ENCODE peak calls at places on chromosomes 13 and 19, in eight cellular contexts. One of them, this sample, is unnamed.

GRCh38 chr13:98094678-98095266 is 48.1 kb upstream of the FARP1 start:
- DNase-seq in neural progenitor cell: no peak
- DNase-seq in kidney: no peak
- DNase-seq in GM23338: no peak
- DNase-seq in Panc1: no peak
- DNase-seq in left ventricle myocardium inferior: no peak
- DNase-seq in breast epithelium: no peak
- DNase-seq in mucosa of descending colon: no peak
- DNase-seq in this sample: no peak

GRCh38 chr13:110023729-110024645 is 237.6 kb upstream of the IRS2 start:
- DNase-seq in neural progenitor cell: peak; percentile 35
- DNase-seq in kidney: no peak
- DNase-seq in GM23338: no peak
- DNase-seq in Panc1: no peak
- DNase-seq in left ventricle myocardium inferior: peak; percentile 45
- DNase-seq in breast epithelium: no peak
- DNase-seq in mucosa of descending colon: no peak
- DNase-seq in this sample: no peak

GRCh38 chr13:39616087-39616694 is 13.2 kb upstream of the LHFPL6 start:
- DNase-seq in neural progenitor cell: peak; percentile 84
- DNase-seq in kidney: no peak
- DNase-seq in GM23338: peak; percentile 90
- DNase-seq in Panc1: no peak
- DNase-seq in left ventricle myocardium inferior: no peak
- DNase-seq in breast epithelium: peak; percentile 21
- DNase-seq in mucosa of descending colon: no peak
- DNase-seq in this sample: no peak

GRCh38 chr19:55014714-55015113 is 23.4 kb downstream of the GP6 start:
- DNase-seq in neural progenitor cell: no peak
- DNase-seq in kidney: peak; percentile 76
- DNase-seq in GM23338: no peak
- DNase-seq in Panc1: no peak
- DNase-seq in left ventricle myocardium inferior: peak; percentile 18
- DNase-seq in breast epithelium: no peak
- DNase-seq in mucosa of descending colon: no peak
- DNase-seq in this sample: no peak

GRCh38 chr19:49879243-49879960 is 1.9 kb downstream of the TBC1D17 start:
- DNase-seq in neural progenitor cell: no peak
- DNase-seq in kidney: no peak
- DNase-seq in GM23338: no peak
- DNase-seq in Panc1: no peak
- DNase-seq in left ventricle myocardium inferior: no peak
- DNase-seq in breast epithelium: no peak
- DNase-seq in mucosa of descending colon: no peak
- DNase-seq in this sample: no peak

GRCh38 chr13:97875911-97876310 is 77.6 kb upstream of the IPO5 start:
- DNase-seq in neural progenitor cell: no peak
- DNase-seq in kidney: no peak
- DNase-seq in GM23338: peak; percentile 3
- DNase-seq in Panc1: no peak
- DNase-seq in left ventricle myocardium inferior: no peak
- DNase-seq in breast epithelium: no peak
- DNase-seq in mucosa of descending colon: no peak
- DNase-seq in this sample: no peak

GRCh38 chr13:33639640-33640080 is 178.3 kb upstream of the RFC3 start:
- DNase-seq in neural progenitor cell: no peak
- DNase-seq in kidney: no peak
- DNase-seq in GM23338: no peak
- DNase-seq in Panc1: no peak
- DNase-seq in left ventricle myocardium inferior: no peak
- DNase-seq in breast epithelium: no peak
- DNase-seq in mucosa of descending colon: no peak
- DNase-seq in this sample: no peak

GRCh38 chr19:51573331-51573730 is 2.2 kb downstream of the ZNF175 start:
- DNase-seq in neural progenitor cell: no peak
- DNase-seq in kidney: no peak
- DNase-seq in GM23338: no peak
- DNase-seq in Panc1: no peak
- DNase-seq in left ventricle myocardium inferior: no peak
- DNase-seq in breast epithelium: no peak
- DNase-seq in mucosa of descending colon: no peak
- DNase-seq in this sample: no peak

GRCh38 chr13:107518292-107518691 is 697.0 kb downstream of the LIG4 start:
- DNase-seq in neural progenitor cell: peak; percentile 7
- DNase-seq in kidney: no peak
- DNase-seq in GM23338: peak; percentile 11
- DNase-seq in Panc1: no peak
- DNase-seq in left ventricle myocardium inferior: no peak
- DNase-seq in breast epithelium: no peak
- DNase-seq in mucosa of descending colon: no peak
- DNase-seq in this sample: no peak

GRCh38 chr19:883661-884211 is 9.3 kb downstream of the MED16 start:
- DNase-seq in neural progenitor cell: no peak
- DNase-seq in kidney: peak; percentile 90
- DNase-seq in GM23338: no peak
- DNase-seq in Panc1: no peak
- DNase-seq in left ventricle myocardium inferior: no peak
- DNase-seq in breast epithelium: no peak
- DNase-seq in mucosa of descending colon: no peak
- DNase-seq in this sample: no peak

GRCh38 chr13:87524775-87525174 is 146.4 kb upstream of the SLITRK5 start:
- DNase-seq in neural progenitor cell: no peak
- DNase-seq in kidney: no peak
- DNase-seq in GM23338: no peak
- DNase-seq in Panc1: no peak
- DNase-seq in left ventricle myocardium inferior: no peak
- DNase-seq in breast epithelium: no peak
- DNase-seq in mucosa of descending colon: no peak
- DNase-seq in this sample: no peak

GRCh38 chr13:43085545-43085944 is 62.2 kb downstream of the DNAJC15 start:
- DNase-seq in neural progenitor cell: no peak
- DNase-seq in kidney: no peak
- DNase-seq in GM23338: peak; percentile 43
- DNase-seq in Panc1: peak; percentile 0
- DNase-seq in left ventricle myocardium inferior: no peak
- DNase-seq in breast epithelium: no peak
- DNase-seq in mucosa of descending colon: no peak
- DNase-seq in this sample: no peak

GRCh38 chr13:94020833-94021232 is 458.6 kb downstream of the DCT start:
- DNase-seq in neural progenitor cell: no peak
- DNase-seq in kidney: no peak
- DNase-seq in GM23338: no peak
- DNase-seq in Panc1: no peak
- DNase-seq in left ventricle myocardium inferior: no peak
- DNase-seq in breast epithelium: no peak
- DNase-seq in mucosa of descending colon: no peak
- DNase-seq in this sample: no peak

GRCh38 chr19:14517840-14518505 is at the start of gene DNAJB1:
- DNase-seq in neural progenitor cell: peak; percentile 79
- DNase-seq in kidney: peak; percentile 95
- DNase-seq in GM23338: peak; percentile 70
- DNase-seq in Panc1: no peak
- DNase-seq in left ventricle myocardium inferior: peak; percentile 86
- DNase-seq in breast epithelium: peak; percentile 76
- DNase-seq in mucosa of descending colon: peak; percentile 91
- DNase-seq in this sample: no peak

GRCh38 chr19:30224689-30225606 is 147.2 kb upstream of the ZNF536 start:
- DNase-seq in neural progenitor cell: peak; percentile 64
- DNase-seq in kidney: no peak
- DNase-seq in GM23338: peak; percentile 44
- DNase-seq in Panc1: no peak
- DNase-seq in left ventricle myocardium inferior: no peak
- DNase-seq in breast epithelium: no peak
- DNase-seq in mucosa of descending colon: no peak
- DNase-seq in this sample: no peak

GRCh38 chr13:110306340-110306959 is 507 bp downstream of the COL4A1 start:
- DNase-seq in neural progenitor cell: peak; percentile 69
- DNase-seq in kidney: no peak
- DNase-seq in GM23338: peak; percentile 64
- DNase-seq in Panc1: no peak
- DNase-seq in left ventricle myocardium inferior: no peak
- DNase-seq in breast epithelium: no peak
- DNase-seq in mucosa of descending colon: no peak
- DNase-seq in this sample: no peak

GRCh38 chr13:33053397-33054066 is 37.3 kb downstream of the KL start:
- DNase-seq in neural progenitor cell: no peak
- DNase-seq in kidney: no peak
- DNase-seq in GM23338: no peak
- DNase-seq in Panc1: no peak
- DNase-seq in left ventricle myocardium inferior: no peak
- DNase-seq in breast epithelium: no peak
- DNase-seq in mucosa of descending colon: no peak
- DNase-seq in this sample: no peak

GRCh38 chr13:40585911-40586471 is 80.5 kb downstream of the FOXO1 start:
- DNase-seq in neural progenitor cell: no peak
- DNase-seq in kidney: no peak
- DNase-seq in GM23338: peak; percentile 61
- DNase-seq in Panc1: no peak
- DNase-seq in left ventricle myocardium inferior: no peak
- DNase-seq in breast epithelium: no peak
- DNase-seq in mucosa of descending colon: no peak
- DNase-seq in this sample: no peak

GRCh38 chr19:45881082-45881908 is 4.6 kb downstream of the IRF2BP1 start:
- DNase-seq in neural progenitor cell: no peak
- DNase-seq in kidney: no peak
- DNase-seq in GM23338: no peak
- DNase-seq in Panc1: no peak
- DNase-seq in left ventricle myocardium inferior: no peak
- DNase-seq in breast epithelium: no peak
- DNase-seq in mucosa of descending colon: no peak
- DNase-seq in this sample: no peak

GRCh38 chr19:53132231-53132991 is at the start of gene ZNF415:
- DNase-seq in neural progenitor cell: peak; percentile 96
- DNase-seq in kidney: peak; percentile 92
- DNase-seq in GM23338: peak; percentile 98
- DNase-seq in Panc1: no peak
- DNase-seq in left ventricle myocardium inferior: peak; percentile 82
- DNase-seq in breast epithelium: peak; percentile 75
- DNase-seq in mucosa of descending colon: peak; percentile 80
- DNase-seq in this sample: no peak

GRCh38 chr19:2503521-2504109 is 27.7 kb downstream of the GADD45B start:
- DNase-seq in neural progenitor cell: no peak
- DNase-seq in kidney: no peak
- DNase-seq in GM23338: no peak
- DNase-seq in Panc1: no peak
- DNase-seq in left ventricle myocardium inferior: no peak
- DNase-seq in breast epithelium: no peak
- DNase-seq in mucosa of descending colon: peak; percentile 67
- DNase-seq in this sample: no peak

GRCh38 chr13:57264965-57265364 is 98.0 kb downstream of the PRR20E start:
- DNase-seq in neural progenitor cell: peak; percentile 3
- DNase-seq in kidney: no peak
- DNase-seq in GM23338: no peak
- DNase-seq in Panc1: no peak
- DNase-seq in left ventricle myocardium inferior: no peak
- DNase-seq in breast epithelium: no peak
- DNase-seq in mucosa of descending colon: no peak
- DNase-seq in this sample: no peak

GRCh38 chr19:16339361-16339725 is 14.7 kb downstream of the KLF2 start:
- DNase-seq in neural progenitor cell: no peak
- DNase-seq in kidney: no peak
- DNase-seq in GM23338: no peak
- DNase-seq in Panc1: no peak
- DNase-seq in left ventricle myocardium inferior: no peak
- DNase-seq in breast epithelium: no peak
- DNase-seq in mucosa of descending colon: no peak
- DNase-seq in this sample: no peak
- H3K4me1 ChIP-seq in neural progenitor cell: no peaks in the 10 kb centered on the region
- H3K4me1 ChIP-seq in kidney: peaks cover 5% of the 10 kb centered on the region
- H3K4me1 ChIP-seq in GM23338: peaks cover 7% of the 10 kb centered on the region
- H3K4me1 ChIP-seq in Panc1: peaks cover 16% of the 10 kb centered on the region
- H3K4me1 ChIP-seq in left ventricle myocardium inferior: peaks cover 60% of the 10 kb centered on the region
- H3K4me1 ChIP-seq in breast epithelium: no peaks in the 10 kb centered on the region
- H3K4me1 ChIP-seq in mucosa of descending colon: peaks cover 3% of the 10 kb centered on the region
- H3K4me1 ChIP-seq in this sample: peaks cover 25% of the 10 kb centered on the region

GRCh38 chr19:18172331-18173053 is 1.1 kb upstream of the IFI30 start:
- DNase-seq in neural progenitor cell: no peak
- DNase-seq in kidney: no peak
- DNase-seq in GM23338: no peak
- DNase-seq in Panc1: no peak
- DNase-seq in left ventricle myocardium inferior: no peak
- DNase-seq in breast epithelium: no peak
- DNase-seq in mucosa of descending colon: no peak
- DNase-seq in this sample: peak; percentile 92

GRCh38 chr19:18173572-18174294 is at the start of gene IFI30:
- DNase-seq in neural progenitor cell: peak; percentile 76
- DNase-seq in kidney: peak; percentile 95
- DNase-seq in GM23338: peak; percentile 84
- DNase-seq in Panc1: no peak
- DNase-seq in left ventricle myocardium inferior: peak; percentile 79
- DNase-seq in breast epithelium: peak; percentile 75
- DNase-seq in mucosa of descending colon: peak; percentile 93
- DNase-seq in this sample: peak; percentile 93

GRCh38 chr19:18173054-18173571 is 500 bp upstream of the IFI30 start:
- DNase-seq in neural progenitor cell: no peak
- DNase-seq in kidney: peak; percentile 87
- DNase-seq in GM23338: no peak
- DNase-seq in Panc1: no peak
- DNase-seq in left ventricle myocardium inferior: peak; percentile 52
- DNase-seq in breast epithelium: peak; percentile 41
- DNase-seq in mucosa of descending colon: peak; percentile 87
- DNase-seq in this sample: peak; percentile 79

GRCh38 chr19:18170714-18171255 is 2.8 kb upstream of the IFI30 start:
- DNase-seq in neural progenitor cell: no peak
- DNase-seq in kidney: no peak
- DNase-seq in GM23338: no peak
- DNase-seq in Panc1: no peak
- DNase-seq in left ventricle myocardium inferior: peak; percentile 27
- DNase-seq in breast epithelium: no peak
- DNase-seq in mucosa of descending colon: no peak
- DNase-seq in this sample: peak; percentile 88

GRCh38 chr19:18171605-18172327 is 1.8 kb upstream of the IFI30 start:
- DNase-seq in neural progenitor cell: no peak
- DNase-seq in kidney: no peak
- DNase-seq in GM23338: no peak
- DNase-seq in Panc1: no peak
- DNase-seq in left ventricle myocardium inferior: no peak
- DNase-seq in breast epithelium: no peak
- DNase-seq in mucosa of descending colon: no peak
- DNase-seq in this sample: no peak
- H3K4me1 ChIP-seq in neural progenitor cell: no peaks in the 10 kb centered on the region
- H3K4me1 ChIP-seq in kidney: peaks cover 4% of the 10 kb centered on the region
- H3K4me1 ChIP-seq in GM23338: peaks cover 4% of the 10 kb centered on the region
- H3K4me1 ChIP-seq in Panc1: peaks cover 6% of the 10 kb centered on the region
- H3K4me1 ChIP-seq in left ventricle myocardium inferior: peaks cover 47% of the 10 kb centered on the region
- H3K4me1 ChIP-seq in breast epithelium: no peaks in the 10 kb centered on the region
- H3K4me1 ChIP-seq in mucosa of descending colon: peaks cover 6% of the 10 kb centered on the region
- H3K4me1 ChIP-seq in this sample: peaks cover 16% of the 10 kb centered on the region

GRCh38 chr19:44753932-44754742 is 5.6 kb downstream of the BCL3 start:
- DNase-seq in neural progenitor cell: peak; percentile 68
- DNase-seq in kidney: peak; percentile 99
- DNase-seq in GM23338: peak; percentile 81
- DNase-seq in Panc1: no peak
- DNase-seq in left ventricle myocardium inferior: peak; percentile 96
- DNase-seq in breast epithelium: peak; percentile 92
- DNase-seq in mucosa of descending colon: peak; percentile 99
- DNase-seq in this sample: no peak
- H3K4me1 ChIP-seq in neural progenitor cell: peaks cover 21% of the 10 kb centered on the region
- H3K4me1 ChIP-seq in kidney: peaks cover 25% of the 10 kb centered on the region
- H3K4me1 ChIP-seq in GM23338: peaks cover 28% of the 10 kb centered on the region
- H3K4me1 ChIP-seq in Panc1: peaks cover 48% of the 10 kb centered on the region
- H3K4me1 ChIP-seq in left ventricle myocardium inferior: peaks cover 98% of the 10 kb centered on the region
- H3K4me1 ChIP-seq in breast epithelium: peaks cover 23% of the 10 kb centered on the region
- H3K4me1 ChIP-seq in mucosa of descending colon: peaks cover 52% of the 10 kb centered on the region
- H3K4me1 ChIP-seq in this sample: peaks cover 90% of the 10 kb centered on the region

GRCh38 chr19:10517760-10518443 is 655 bp upstream of the S1PR5 start:
- DNase-seq in neural progenitor cell: peak; percentile 39
- DNase-seq in kidney: peak; percentile 78
- DNase-seq in GM23338: peak; percentile 57
- DNase-seq in Panc1: no peak
- DNase-seq in left ventricle myocardium inferior: no peak
- DNase-seq in breast epithelium: peak; percentile 27
- DNase-seq in mucosa of descending colon: no peak
- DNase-seq in this sample: no peak
- H3K4me1 ChIP-seq in neural progenitor cell: peaks cover 21% of the 10 kb centered on the region
- H3K4me1 ChIP-seq in kidney: peaks cover 4% of the 10 kb centered on the region
- H3K4me1 ChIP-seq in GM23338: peaks cover 16% of the 10 kb centered on the region
- H3K4me1 ChIP-seq in Panc1: peaks cover 13% of the 10 kb centered on the region
- H3K4me1 ChIP-seq in left ventricle myocardium inferior: peaks cover 36% of the 10 kb centered on the region
- H3K4me1 ChIP-seq in breast epithelium: no peaks in the 10 kb centered on the region
- H3K4me1 ChIP-seq in mucosa of descending colon: peaks cover 20% of the 10 kb centered on the region
- H3K4me1 ChIP-seq in this sample: peaks cover 41% of the 10 kb centered on the region

This sample was measured in vagina.